ENCODE peak calls at places on chromosomes 13 and 19, in five cellular contexts. P is AG04449, J is uterus, D is IMR-90, Q is breast epithelium. L is an unnamed sample.

GRCh38 chr13:44142911-44143665 is 230.5 kb upstream of the SERP2 start:
- DNase-seq in D (peak), J (no peak), P (no peak), Q (no peak), L (no peak)

GRCh38 chr19:14540741-14541525 is 11.5 kb downstream of the TECR start:
- DNase-seq in Q (no peak), J (no peak), P (no peak), D (no peak), L (no peak)

GRCh38 chr13:42524487-42525034 is 49.4 kb upstream of the TNFSF11 start:
- DNase-seq in D (no peak), P (no peak), J (no peak), Q (no peak), L (no peak)

GRCh38 chr13:112486386-112487126 is 101.4 kb downstream of the TUBGCP3 start:
- DNase-seq in P (no peak), D (peak), J (no peak), Q (no peak), L (no peak)

GRCh38 chr19:18896421-18896841 is 473 bp upstream of the CERS1 start:
- DNase-seq in P (no peak), J (no peak), D (no peak), Q (no peak), L (no peak)

GRCh38 chr13:23319915-23320224 is 113.6 kb downstream of the SACS start:
- DNase-seq in P (no peak), J (no peak), Q (no peak), D (no peak), L (no peak)

GRCh38 chr19:35856546-35857149 is at the start of gene KIRREL2:
- DNase-seq in D (no peak), J (no peak), Q (no peak), P (no peak), L (peak)

GRCh38 chr13:22735381-22735995 is 445.3 kb upstream of the SGCG start:
- DNase-seq in Q (no peak), J (no peak), D (no peak), P (no peak), L (no peak)

GRCh38 chr19:38267780-38268430 is 3.5 kb downstream of the SPINT2 start:
- DNase-seq in Q (no peak), P (no peak), J (no peak), D (no peak), L (peak)

GRCh38 chr19:6947745-6948144 is 60.4 kb downstream of the ADGRE1 start:
- DNase-seq in J (no peak), Q (no peak), P (no peak), D (no peak), L (no peak)

GRCh38 chr13:27933580-27934328 is 14.0 kb downstream of the PDX1 start:
- DNase-seq in D (no peak), Q (no peak), J (no peak), P (no peak), L (peak)

GRCh38 chr19:2706251-2706650 is 3.8 kb upstream of the GNG7 start:
- DNase-seq in D (no peak), P (no peak), J (no peak), Q (no peak), L (no peak)

GRCh38 chr19:41808663-41809566 is 12.5 kb downstream of the CEACAM3 start:
- DNase-seq in J (no peak), D (no peak), Q (no peak), P (no peak), L (no peak)

GRCh38 chr19:32063601-32064000 is 281.8 kb upstream of the ZNF507 start:
- DNase-seq in J (no peak), P (no peak), D (no peak), Q (no peak), L (no peak)

GRCh38 chr19:45402469-45403070 is 2.3 kb downstream of the PPP1R13L start:
- DNase-seq in Q (peak), D (no peak), J (no peak), P (no peak), L (peak)

GRCh38 chr13:83905641-83906040 is 23.4 kb upstream of the SLITRK1 start:
- DNase-seq in P (no peak), J (no peak), D (no peak), Q (no peak), L (no peak)

GRCh38 chr19:39752795-39753194 is 15.0 kb upstream of the CLC start:
- DNase-seq in P (no peak), Q (no peak), J (no peak), D (no peak), L (no peak)

GRCh38 chr19:53927745-53928144 is 18.7 kb downstream of the CACNG7 start:
- DNase-seq in P (no peak), J (no peak), D (peak), Q (no peak), L (no peak)

GRCh38 chr13:31242935-31243334 is 43.2 kb downstream of the B3GLCT start:
- DNase-seq in P (no peak), J (no peak), D (peak), Q (no peak), L (no peak)

GRCh38 chr13:113579686-113580085 is 4.9 kb upstream of the TFDP1 start:
- DNase-seq in Q (no peak), D (no peak), P (no peak), J (no peak), L (no peak)

GRCh38 chr13:96216543-96216942 is 126.6 kb downstream of the HS6ST3 start:
- DNase-seq in Q (no peak), J (no peak), P (no peak), D (no peak), L (no peak)

GRCh38 chr19:44746946-44747738 is 1.4 kb upstream of the BCL3 start:
- DNase-seq in D (peak), Q (peak), J (peak), P (peak), L (peak)

GRCh38 chr13:48656621-48657020 is 2.9 kb downstream of the CYSLTR2 start:
- DNase-seq in J (no peak), P (no peak), Q (no peak), D (no peak), L (no peak)

GRCh38 chr19:19105365-19106060 is 32.8 kb downstream of the TMEM161A start:
- DNase-seq in D (no peak), P (no peak), J (peak), Q (no peak), L (no peak)

GRCh38 chr19:45779231-45780145 is 2.8 kb downstream of the DMPK start:
- DNase-seq in P (no peak), Q (peak), D (no peak), J (peak), L (peak)

GRCh38 chr13:64912141-64912540 is 2318.0 kb downstream of the PCDH9 start:
- DNase-seq in J (no peak), P (peak), D (peak), Q (no peak), L (no peak)

GRCh38 chr19:41997121-41997850 is 3.3 kb upstream of the ATP1A3 start:
- DNase-seq in P (no peak), Q (no peak), J (no peak), D (peak), L (peak)

GRCh38 chr13:74187564-74187963 is 53.4 kb upstream of the KLF12 start:
- DNase-seq in J (no peak), P (no peak), Q (no peak), D (peak), L (no peak)

GRCh38 chr13:107851670-107852460 is 363.5 kb downstream of the LIG4 start:
- DNase-seq in P (no peak), Q (no peak), J (no peak), D (peak), L (no peak)

GRCh38 chr13:113949546-113949945 is 24.3 kb downstream of the C13orf46 start:
- DNase-seq in P (no peak), Q (no peak), D (no peak), J (no peak), L (no peak)

GRCh38 chr19:55467236-55468053 is 2.9 kb upstream of the C19orf85 start:
- DNase-seq in Q (no peak), P (no peak), J (peak), D (peak), L (peak)

GRCh38 chr13:30107126-30107525 is 200.2 kb downstream of the KATNAL1 start:
- DNase-seq in P (no peak), D (no peak), Q (no peak), J (no peak), L (no peak)

GRCh38 chr19:15466851-15467733 is 2.7 kb upstream of the RASAL3 start:
- DNase-seq in Q (no peak), P (no peak), D (peak), J (no peak), L (no peak)

GRCh38 chr13:84844473-84844872 is 954.7 kb downstream of the SLITRK6 start:
- DNase-seq in P (no peak), D (no peak), Q (no peak), J (no peak), L (no peak)

GRCh38 chr19:16957151-16957662 is 68.4 kb downstream of the F2RL3 start:
- DNase-seq in Q (peak), D (no peak), J (no peak), P (no peak), L (no peak)

GRCh38 chr19:21084343-21084742 is 2.3 kb downstream of the ZNF714 start:
- DNase-seq in Q (no peak), P (no peak), D (peak), J (no peak), L (no peak)

GRCh38 chr19:21638776-21639175 is 128.6 kb downstream of the ZNF100 start:
- DNase-seq in J (no peak), P (no peak), D (no peak), Q (no peak), L (no peak)

GRCh38 chr19:10226376-10227214 is 4.5 kb downstream of the S1PR2 start:
- DNase-seq in Q (peak), D (peak), J (peak), P (no peak), L (peak)

GRCh38 chr13:49329831-49330545 is 82.3 kb downstream of the CDADC1 start:
- DNase-seq in J (no peak), P (no peak), Q (no peak), D (no peak), L (no peak)

DNA sequence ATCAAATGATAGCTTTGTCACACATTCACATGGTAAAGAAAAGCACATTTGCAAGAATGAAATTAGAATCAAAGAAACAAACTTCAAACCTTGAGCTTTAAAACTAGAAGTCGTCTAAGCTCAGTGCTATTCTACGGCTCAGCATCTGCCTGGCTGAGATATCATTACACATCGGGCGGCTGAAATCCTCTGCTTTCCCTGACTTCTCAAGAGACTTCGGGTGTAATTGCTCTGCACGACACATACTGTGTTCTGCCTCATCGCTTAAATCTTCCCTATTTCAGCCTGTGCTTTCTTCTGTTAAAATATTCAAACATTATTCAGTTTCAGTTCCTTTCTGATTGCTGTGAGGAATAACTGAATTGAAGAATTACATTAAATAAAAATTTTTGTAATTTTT is 265.3 kb downstream of the NALCN start:
- DNase-seq in D (peak), P (no peak), J (no peak), Q (no peak), L (no peak)
- H3K4me3 ChIP-seq in D (no peak), P (no peak), J (no peak), Q (no peak), L (no peak)

DNA sequence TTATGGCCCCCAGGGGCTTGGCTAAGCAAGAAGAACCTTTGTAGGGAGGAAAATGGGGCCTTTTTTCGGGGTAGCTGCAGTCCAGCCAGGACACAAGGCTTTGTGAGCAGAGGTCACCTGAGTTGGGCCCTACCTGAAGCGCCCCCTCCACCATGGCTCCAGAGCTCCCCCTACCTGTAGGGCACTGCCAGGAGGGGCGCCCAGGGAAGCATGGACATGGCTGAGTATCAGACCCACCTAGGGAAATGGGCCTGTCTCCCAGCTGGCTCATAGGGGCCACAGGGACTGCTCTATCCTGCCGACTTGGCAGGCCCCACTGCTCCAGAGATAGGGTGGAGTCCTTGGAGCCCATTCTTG is 9.0 kb upstream of the CEBPA start:
- DNase-seq in D (no peak), P (no peak), Q (no peak), J (no peak), L (peak)
- TF ChIP-seq CTCF in D (no peak), P (no peak), Q (no peak), J (no peak), L (peak)

GRCh38 chr19:49064029-49064629 is 489 bp downstream of the NTF4 start:
- DNase-seq in J (no peak), P (no peak), D (no peak), Q (no peak), L (no peak)
- H3K4me3 ChIP-seq in J (no peak), P (peak), D (no peak), Q (no peak), L (no peak)

DNA sequence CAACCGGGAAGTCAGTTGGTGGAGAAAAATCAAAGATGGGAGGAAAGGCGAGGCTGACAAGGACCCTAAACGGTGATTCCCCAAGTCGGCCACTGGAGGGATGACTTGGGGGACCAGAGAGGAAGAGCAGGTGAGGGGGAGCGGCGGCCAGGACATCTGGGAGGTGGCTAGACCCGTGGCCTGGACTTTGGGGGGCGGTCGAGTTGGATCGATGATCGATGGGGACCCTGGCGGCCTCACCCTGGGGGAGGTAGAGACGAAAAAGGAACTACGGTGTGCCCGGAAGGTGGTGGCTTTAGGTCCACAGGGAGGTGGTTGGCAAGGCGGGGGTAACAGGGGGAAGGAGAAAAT is 7.6 kb upstream of the CIRBP start:
- DNase-seq in Q (no peak), D (no peak), J (no peak), P (no peak), L (no peak)
- TF ChIP-seq CTCF in Q (no peak), D (peak), J (no peak), P (peak), L (no peak)

DNA sequence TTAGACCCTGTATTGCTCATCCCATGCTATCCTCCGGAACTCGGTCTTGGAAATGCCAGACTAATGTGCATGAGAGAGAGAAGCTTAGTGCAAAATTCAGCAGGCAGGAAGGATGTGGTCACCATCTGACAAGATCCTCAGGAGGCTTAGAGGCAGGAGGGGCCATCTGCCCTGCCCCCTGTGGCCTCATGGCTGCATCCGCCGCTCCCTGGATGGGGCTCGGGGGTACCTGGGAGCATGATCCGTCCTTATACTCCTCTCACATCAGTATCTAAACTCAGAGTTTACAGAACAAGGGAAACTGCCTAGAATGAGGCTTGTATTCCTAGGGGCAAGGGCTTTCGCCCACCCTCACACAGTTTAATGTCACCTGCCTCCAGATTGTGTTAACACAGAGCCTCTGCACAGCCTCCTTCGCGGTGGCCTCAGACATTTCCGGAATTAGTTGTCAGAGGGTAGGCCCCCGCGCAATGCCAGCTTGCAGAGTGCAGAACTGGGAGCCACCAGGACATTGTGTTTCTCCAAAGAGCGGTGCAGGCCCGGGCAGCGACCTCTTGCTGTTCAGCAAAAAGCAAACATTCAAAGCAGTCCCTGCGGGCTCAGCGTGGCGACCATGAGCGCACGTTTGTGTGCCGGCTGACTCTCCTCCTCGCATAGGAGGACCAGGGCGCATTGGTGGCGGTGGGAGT is 39.2 kb downstream of the GPR12 start:
- DNase-seq in J (no peak), Q (no peak), D (no peak), P (no peak), L (no peak)
- H3K4me3 ChIP-seq in J (no peak), Q (no peak), D (no peak), P (no peak), L (no peak)

DNA sequence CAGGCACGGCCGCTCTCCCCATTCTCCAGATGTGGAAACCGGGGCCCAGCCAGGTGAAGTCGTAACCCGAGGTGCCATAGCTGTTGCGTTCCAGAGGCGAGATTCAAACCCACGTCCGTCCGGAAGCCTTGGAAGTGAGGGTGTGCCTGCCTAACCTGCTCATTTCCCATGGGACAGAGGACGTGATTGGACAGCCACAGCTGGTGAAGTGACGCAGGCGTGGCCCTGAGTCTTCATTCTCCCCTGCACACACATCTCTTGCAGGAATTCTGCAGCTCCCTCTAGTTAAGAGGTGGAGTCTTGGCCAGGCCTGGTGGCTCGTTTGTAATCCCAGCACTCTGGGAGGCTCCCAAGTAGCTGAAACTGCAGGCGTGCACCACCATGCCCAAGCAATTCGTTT is 16.8 kb downstream of the MEIS3 start:
- DNase-seq in D (no peak), Q (no peak), P (no peak), J (no peak), L (no peak)
- TF ChIP-seq CTCF in D (no peak), Q (no peak), P (no peak), J (no peak), L (no peak)

GRCh38 chr19:4760285-4760650 is 31.3 kb upstream of the FEM1A start:
- DNase-seq in J (no peak), D (no peak), P (no peak), Q (no peak), L (no peak)
- H3K4me3 ChIP-seq in J (no peak), D (no peak), P (peak), Q (no peak), L (peak)

L was measured in pancreas.